ENCODE peak calls at places on chromosomes 3 and 15, in five cellular contexts. One of them, this sample, is unnamed.

GRCh38 chr3:70531838-70532489 is 219.5 kb upstream of the MDFIC2 start:
- DNase-seq in BJ: no peak
- DNase-seq in kidney epithelial cell: no peak
- DNase-seq in neural progenitor cell: no peak
- DNase-seq in fibroblast of lung: no peak
- DNase-seq in this sample: no peak

GRCh38 chr3:179840985-179841384 is 188.1 kb downstream of the USP13 start:
- DNase-seq in BJ: no peak
- DNase-seq in kidney epithelial cell: peak; percentile 54
- DNase-seq in neural progenitor cell: no peak
- DNase-seq in fibroblast of lung: peak; percentile 90
- DNase-seq in this sample: peak; percentile 21

GRCh38 chr15:82081904-82082810 is 36.3 kb upstream of the MEX3B start:
- DNase-seq in BJ: peak; percentile 74
- DNase-seq in kidney epithelial cell: peak; percentile 54
- DNase-seq in neural progenitor cell: peak; percentile 67
- DNase-seq in fibroblast of lung: peak; percentile 98
- DNase-seq in this sample: peak; percentile 93

GRCh38 chr3:58577269-58577821 is at the start of gene FAM107A:
- DNase-seq in BJ: peak; percentile 46
- DNase-seq in kidney epithelial cell: no peak
- DNase-seq in neural progenitor cell: peak; percentile 58
- DNase-seq in fibroblast of lung: peak; percentile 63
- DNase-seq in this sample: no peak

GRCh38 chr3:108209579-108209978 is 12.6 kb downstream of the IFT57 start:
- DNase-seq in BJ: no peak
- DNase-seq in kidney epithelial cell: no peak
- DNase-seq in neural progenitor cell: no peak
- DNase-seq in fibroblast of lung: no peak
- DNase-seq in this sample: no peak

GRCh38 chr3:180563411-180563810 is 38.6 kb upstream of the TTC14 start:
- DNase-seq in BJ: no peak
- DNase-seq in kidney epithelial cell: no peak
- DNase-seq in neural progenitor cell: no peak
- DNase-seq in fibroblast of lung: no peak
- DNase-seq in this sample: no peak

GRCh38 chr3:87268646-87269211 is 7.7 kb downstream of the POU1F1 start:
- DNase-seq in BJ: no peak
- DNase-seq in kidney epithelial cell: no peak
- DNase-seq in neural progenitor cell: no peak
- DNase-seq in fibroblast of lung: no peak
- DNase-seq in this sample: no peak

GRCh38 chr3:71510485-71510884 is 73.0 kb downstream of the FOXP1 start:
- DNase-seq in BJ: no peak
- DNase-seq in kidney epithelial cell: no peak
- DNase-seq in neural progenitor cell: no peak
- DNase-seq in fibroblast of lung: peak; percentile 87
- DNase-seq in this sample: peak; percentile 52

GRCh38 chr3:152405915-152406802 is 137.4 kb downstream of the MBNL1 start:
- DNase-seq in BJ: peak; percentile 95
- DNase-seq in kidney epithelial cell: no peak
- DNase-seq in neural progenitor cell: no peak
- DNase-seq in fibroblast of lung: peak; percentile 89
- DNase-seq in this sample: no peak

GRCh38 chr3:30440147-30440604 is 166.2 kb upstream of the TGFBR2 start:
- DNase-seq in BJ: no peak
- DNase-seq in kidney epithelial cell: no peak
- DNase-seq in neural progenitor cell: no peak
- DNase-seq in fibroblast of lung: peak; percentile 80
- DNase-seq in this sample: no peak

GRCh38 chr3:132222868-132223538 is 94.2 kb upstream of the ACP3 start:
- DNase-seq in BJ: no peak
- DNase-seq in kidney epithelial cell: peak; percentile 81
- DNase-seq in neural progenitor cell: peak; percentile 20
- DNase-seq in fibroblast of lung: no peak
- DNase-seq in this sample: no peak

GRCh38 chr3:40043444-40043755 is 234.0 kb downstream of the MYRIP start:
- DNase-seq in BJ: no peak
- DNase-seq in kidney epithelial cell: peak; percentile 43
- DNase-seq in neural progenitor cell: no peak
- DNase-seq in fibroblast of lung: peak; percentile 74
- DNase-seq in this sample: no peak

GRCh38 chr15:89116404-89116803 is 28.1 kb downstream of the ABHD2 start:
- DNase-seq in BJ: no peak
- DNase-seq in kidney epithelial cell: no peak
- DNase-seq in neural progenitor cell: no peak
- DNase-seq in fibroblast of lung: peak; percentile 66
- DNase-seq in this sample: no peak

GRCh38 chr3:34683851-34684250 is 885.4 kb downstream of the PDCD6IP start:
- DNase-seq in BJ: no peak
- DNase-seq in kidney epithelial cell: peak; percentile 4
- DNase-seq in neural progenitor cell: peak; percentile 79
- DNase-seq in fibroblast of lung: peak; percentile 33
- DNase-seq in this sample: no peak

GRCh38 chr15:83694538-83694937 is 40.6 kb downstream of the ADAMTSL3 start:
- DNase-seq in BJ: no peak
- DNase-seq in kidney epithelial cell: no peak
- DNase-seq in neural progenitor cell: no peak
- DNase-seq in fibroblast of lung: no peak
- DNase-seq in this sample: no peak

GRCh38 chr3:29475854-29476253 is 195.0 kb downstream of the RBMS3 start:
- DNase-seq in BJ: no peak
- DNase-seq in kidney epithelial cell: no peak
- DNase-seq in neural progenitor cell: peak; percentile 40
- DNase-seq in fibroblast of lung: no peak
- DNase-seq in this sample: no peak

GRCh38 chr3:134956844-134957243 is 161.8 kb downstream of the EPHB1 start:
- DNase-seq in BJ: no peak
- DNase-seq in kidney epithelial cell: no peak
- DNase-seq in neural progenitor cell: no peak
- DNase-seq in fibroblast of lung: no peak
- DNase-seq in this sample: no peak

GRCh38 chr3:112770026-112770626 is 76.5 kb downstream of the CD200R1L start:
- DNase-seq in BJ: no peak
- DNase-seq in kidney epithelial cell: no peak
- DNase-seq in neural progenitor cell: no peak
- DNase-seq in fibroblast of lung: peak; percentile 89
- DNase-seq in this sample: no peak

GRCh38 chr3:71087109-71088018 is 496.2 kb downstream of the FOXP1 start:
- DNase-seq in BJ: no peak
- DNase-seq in kidney epithelial cell: no peak
- DNase-seq in neural progenitor cell: no peak
- DNase-seq in fibroblast of lung: peak; percentile 71
- DNase-seq in this sample: no peak

GRCh38 chr3:178260887-178261286 is 275.3 kb upstream of the KCNMB2 start:
- DNase-seq in BJ: no peak
- DNase-seq in kidney epithelial cell: no peak
- DNase-seq in neural progenitor cell: no peak
- DNase-seq in fibroblast of lung: no peak
- DNase-seq in this sample: no peak

GRCh38 chr3:27589795-27590194 is 105.6 kb upstream of the SLC4A7 start:
- DNase-seq in BJ: no peak
- DNase-seq in kidney epithelial cell: no peak
- DNase-seq in neural progenitor cell: no peak
- DNase-seq in fibroblast of lung: peak; percentile 80
- DNase-seq in this sample: no peak

GRCh38 chr3:52056521-52056967 is at the start of gene DUSP7:
- DNase-seq in BJ: no peak
- DNase-seq in kidney epithelial cell: no peak
- DNase-seq in neural progenitor cell: peak; percentile 93
- DNase-seq in fibroblast of lung: peak; percentile 63
- DNase-seq in this sample: no peak

GRCh38 chr3:8503871-8504610 is 2.4 kb downstream of the LMCD1 start:
- DNase-seq in BJ: no peak
- DNase-seq in kidney epithelial cell: no peak
- DNase-seq in neural progenitor cell: no peak
- DNase-seq in fibroblast of lung: peak; percentile 13
- DNase-seq in this sample: no peak
- H3K4me3 ChIP-seq in BJ: peak overlapping the region; percentile 46
- H3K4me3 ChIP-seq in kidney epithelial cell: peak overlapping the region; percentile 3
- H3K4me3 ChIP-seq in neural progenitor cell: no peak overlapping the region
- H3K4me3 ChIP-seq in fibroblast of lung: peak overlapping the region; percentile 1
- H3K4me3 ChIP-seq in this sample: peak overlapping the region; percentile 48

GRCh38 chr15:91289324-91289723 is 189.3 kb downstream of the SV2B start:
- DNase-seq in BJ: no peak
- DNase-seq in kidney epithelial cell: no peak
- DNase-seq in neural progenitor cell: no peak
- DNase-seq in fibroblast of lung: no peak
- DNase-seq in this sample: no peak
- TF ChIP-seq CTCF in BJ: no peak
- TF ChIP-seq CTCF in kidney epithelial cell: no peak
- TF ChIP-seq CTCF in neural progenitor cell: no peak
- TF ChIP-seq CTCF in fibroblast of lung: no peak
- TF ChIP-seq CTCF in this sample: no peak

GRCh38 chr3:41933154-41933676 is 28.7 kb downstream of the ULK4 start:
- DNase-seq in BJ: peak; percentile 56
- DNase-seq in kidney epithelial cell: peak; percentile 32
- DNase-seq in neural progenitor cell: no peak
- DNase-seq in fibroblast of lung: peak; percentile 75
- DNase-seq in this sample: peak; percentile 12
- H3K4me3 ChIP-seq in BJ: no peak overlapping the region
- H3K4me3 ChIP-seq in kidney epithelial cell: no peak overlapping the region
- H3K4me3 ChIP-seq in neural progenitor cell: no peak overlapping the region
- H3K4me3 ChIP-seq in fibroblast of lung: no peak overlapping the region
- H3K4me3 ChIP-seq in this sample: no peak overlapping the region

DNA sequence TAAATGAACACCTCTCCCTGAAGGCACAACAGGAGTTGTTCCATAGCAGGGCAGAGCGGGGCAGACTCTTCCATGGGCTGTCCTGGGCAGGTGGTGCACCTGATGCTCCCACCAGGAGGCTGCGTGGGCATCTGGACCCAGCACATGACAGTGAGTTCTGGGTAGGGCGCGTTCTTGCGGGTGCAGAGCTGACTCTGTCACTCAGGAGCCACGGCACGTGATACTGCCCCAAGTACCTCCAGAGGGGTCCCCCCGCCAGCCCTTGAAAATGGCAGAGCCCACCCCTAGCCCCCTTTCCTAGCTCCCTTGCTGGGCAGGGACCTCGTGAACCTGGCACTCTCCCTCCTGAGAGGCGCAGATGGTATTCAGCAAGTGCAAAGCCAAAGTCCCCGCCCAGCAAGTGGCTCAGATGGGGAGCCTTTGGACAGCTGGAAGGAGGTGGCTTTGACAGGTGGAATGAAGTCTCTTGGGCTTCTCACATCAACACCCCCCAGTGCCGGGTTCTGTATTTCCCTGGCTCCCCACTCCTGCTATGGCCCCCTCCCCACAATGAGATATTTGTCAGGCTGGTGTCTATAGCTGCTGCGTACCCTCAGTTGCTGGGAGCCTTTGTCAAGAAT is 172.1 kb downstream of the TBC1D2B start:
- DNase-seq in BJ: no peak
- DNase-seq in kidney epithelial cell: no peak
- DNase-seq in neural progenitor cell: no peak
- DNase-seq in fibroblast of lung: no peak
- DNase-seq in this sample: no peak
- TF ChIP-seq CTCF in BJ: no peak
- TF ChIP-seq CTCF in kidney epithelial cell: no peak
- TF ChIP-seq CTCF in neural progenitor cell: no peak
- TF ChIP-seq CTCF in fibroblast of lung: no peak
- TF ChIP-seq CTCF in this sample: no peak

GRCh38 chr3:183252973-183253363 is at the start of gene B3GNT5:
- DNase-seq in BJ: no peak
- DNase-seq in kidney epithelial cell: no peak
- DNase-seq in neural progenitor cell: no peak
- DNase-seq in fibroblast of lung: peak; percentile 8
- DNase-seq in this sample: no peak

GRCh38 chr3:183253364-183253960 is 409 bp downstream of the B3GNT5 start:
- DNase-seq in BJ: no peak
- DNase-seq in kidney epithelial cell: no peak
- DNase-seq in neural progenitor cell: peak; percentile 54
- DNase-seq in fibroblast of lung: peak; percentile 60
- DNase-seq in this sample: no peak

GRCh38 chr3:183253961-183254815 is 1.1 kb downstream of the B3GNT5 start:
- DNase-seq in BJ: no peak
- DNase-seq in kidney epithelial cell: no peak
- DNase-seq in neural progenitor cell: peak; percentile 79
- DNase-seq in fibroblast of lung: peak; percentile 44
- DNase-seq in this sample: no peak

GRCh38 chr3:183252108-183252782 is 808 bp upstream of the B3GNT5 start:
- DNase-seq in BJ: no peak
- DNase-seq in kidney epithelial cell: no peak
- DNase-seq in neural progenitor cell: no peak
- DNase-seq in fibroblast of lung: no peak
- DNase-seq in this sample: no peak

GRCh38 chr3:183254816-183255730 is 2.0 kb downstream of the B3GNT5 start:
- DNase-seq in BJ: no peak
- DNase-seq in kidney epithelial cell: no peak
- DNase-seq in neural progenitor cell: peak; percentile 29
- DNase-seq in fibroblast of lung: peak; percentile 23
- DNase-seq in this sample: no peak
- H3K4me3 ChIP-seq in BJ: peak overlapping the region; percentile 51
- H3K4me3 ChIP-seq in kidney epithelial cell: peak overlapping the region; percentile 62
- H3K4me3 ChIP-seq in neural progenitor cell: peak overlapping the region; percentile 71
- H3K4me3 ChIP-seq in fibroblast of lung: no peak overlapping the region
- H3K4me3 ChIP-seq in this sample: peak overlapping the region; percentile 69